ENCODE peak calls at places on chromosomes 6 and 20, in eight cellular contexts. One of them, this sample, is unnamed.

GRCh38 chr6:39335780-39336541 is 13.5 kb upstream of the KCNK16 start:
- DNase-seq in adipocyte: no peak
- DNase-seq in effector CD4-positive, alpha-beta T cell: no peak
- DNase-seq in fibroblast of mammary gland: no peak
- DNase-seq in coronary artery: no peak
- DNase-seq in islet precursor cell: peak; percentile 68
- DNase-seq in iris pigment epithelial cell: no peak
- DNase-seq in fibroblast of lung: no peak
- DNase-seq in this sample: no peak

GRCh38 chr6:41689171-41690008 is 46.0 kb downstream of the TFEB start:
- DNase-seq in adipocyte: peak; percentile 42
- DNase-seq in effector CD4-positive, alpha-beta T cell: no peak
- DNase-seq in fibroblast of mammary gland: peak; percentile 45
- DNase-seq in coronary artery: no peak
- DNase-seq in islet precursor cell: no peak
- DNase-seq in iris pigment epithelial cell: peak; percentile 27
- DNase-seq in fibroblast of lung: peak; percentile 27
- DNase-seq in this sample: no peak

GRCh38 chr20:38196592-38196991 is 31.5 kb upstream of the TGM2 start:
- DNase-seq in adipocyte: peak; percentile 91
- DNase-seq in effector CD4-positive, alpha-beta T cell: no peak
- DNase-seq in fibroblast of mammary gland: peak; percentile 93
- DNase-seq in coronary artery: peak; percentile 93
- DNase-seq in islet precursor cell: peak; percentile 60
- DNase-seq in iris pigment epithelial cell: peak; percentile 79
- DNase-seq in fibroblast of lung: no peak
- DNase-seq in this sample: no peak

GRCh38 chr6:78810146-78810545 is 57.2 kb upstream of the IRAK1BP1 start:
- DNase-seq in adipocyte: peak; percentile 72
- DNase-seq in effector CD4-positive, alpha-beta T cell: no peak
- DNase-seq in fibroblast of mammary gland: peak; percentile 51
- DNase-seq in coronary artery: no peak
- DNase-seq in islet precursor cell: peak; percentile 68
- DNase-seq in iris pigment epithelial cell: peak; percentile 56
- DNase-seq in fibroblast of lung: peak; percentile 53
- DNase-seq in this sample: no peak

GRCh38 chr6:17705428-17705777 is 1.3 kb downstream of the NUP153 start:
- DNase-seq in adipocyte: peak; percentile 89
- DNase-seq in effector CD4-positive, alpha-beta T cell: no peak
- DNase-seq in fibroblast of mammary gland: peak; percentile 78
- DNase-seq in coronary artery: peak; percentile 86
- DNase-seq in islet precursor cell: peak; percentile 78
- DNase-seq in iris pigment epithelial cell: peak; percentile 74
- DNase-seq in fibroblast of lung: peak; percentile 73
- DNase-seq in this sample: no peak

GRCh38 chr6:116018976-116019375 is 41.7 kb downstream of the FRK start:
- DNase-seq in adipocyte: no peak
- DNase-seq in effector CD4-positive, alpha-beta T cell: no peak
- DNase-seq in fibroblast of mammary gland: no peak
- DNase-seq in coronary artery: no peak
- DNase-seq in islet precursor cell: no peak
- DNase-seq in iris pigment epithelial cell: no peak
- DNase-seq in fibroblast of lung: peak; percentile 53
- DNase-seq in this sample: no peak

GRCh38 chr6:45377041-45377554 is 636 bp downstream of the SUPT3H start:
- DNase-seq in adipocyte: no peak
- DNase-seq in effector CD4-positive, alpha-beta T cell: no peak
- DNase-seq in fibroblast of mammary gland: peak; percentile 45
- DNase-seq in coronary artery: peak; percentile 80
- DNase-seq in islet precursor cell: no peak
- DNase-seq in iris pigment epithelial cell: peak; percentile 33
- DNase-seq in fibroblast of lung: peak; percentile 15
- DNase-seq in this sample: no peak

GRCh38 chr6:106751501-106752252 is 122.3 kb downstream of the QRSL1 start:
- DNase-seq in adipocyte: no peak
- DNase-seq in effector CD4-positive, alpha-beta T cell: no peak
- DNase-seq in fibroblast of mammary gland: no peak
- DNase-seq in coronary artery: no peak
- DNase-seq in islet precursor cell: peak; percentile 89
- DNase-seq in iris pigment epithelial cell: no peak
- DNase-seq in fibroblast of lung: peak; percentile 16
- DNase-seq in this sample: no peak